ENCODE peak calls at places on chromosomes 11 and 22, in seven cellular contexts. P is activated T-cell treated with anti-CD3 and anti-CD28 coated beads for 24 hours; G is naive B cell; A is H1; V is B cell; R is GM19239; W is naive thymus-derived CD4-positive, alpha-beta T cell. B is an unnamed sample.
A peak's percentile ranks its signal among the peaks of the same experiment; 100 is the strongest.

GRCh38 chr11:64112771-64113461 is 53.0 kb downstream of the MACROD1 start:
- DNase-seq in P (no peak), G (no peak), A (no peak), V (no peak), R (no peak), W (no peak), B (no peak)

GRCh38 chr22:37017356-37017755 is 1.9 kb downstream of the TST start:
- DNase-seq in P (no peak), G (no peak), A (no peak), V (no peak), R (no peak), W (no peak), B (no peak)

GRCh38 chr11:12691473-12691872 is 17.3 kb downstream of the TEAD1 start:
- DNase-seq in P (no peak), G (no peak), A (no peak), V (no peak), R (no peak), W (no peak), B (no peak)

GRCh38 chr11:86740628-86741488 is 59.5 kb upstream of the PRSS23 start:
- DNase-seq in P (peak; percentile 11), G (no peak), A (peak; percentile 58), V (no peak), R (no peak), W (no peak), B (no peak)

GRCh38 chr22:49964493-49965290 is 4.1 kb downstream of the PIM3 start:
- DNase-seq in P (no peak), G (peak; percentile 22), A (no peak), V (peak; percentile 30), R (no peak), W (no peak), B (no peak)

GRCh38 chr11:17801166-17801565 is 66.6 kb downstream of the KCNC1 start:
- DNase-seq in P (no peak), G (no peak), A (peak; percentile 38), V (no peak), R (no peak), W (no peak), B (no peak)

GRCh38 chr11:9489366-9489765 is 28.6 kb downstream of the ZNF143 start:
- DNase-seq in P (no peak), G (no peak), A (no peak), V (no peak), R (no peak), W (no peak), B (no peak)

GRCh38 chr11:45985212-45985611 is 62.8 kb downstream of the LARGE2 start:
- DNase-seq in P (no peak), G (no peak), A (no peak), V (no peak), R (no peak), W (no peak), B (no peak)

GRCh38 chr22:22431271-22432220 is 77.0 kb downstream of the ZNF280B start:
- DNase-seq in P (peak; percentile 45), G (peak; percentile 80), A (no peak), V (peak; percentile 86), R (peak; percentile 69), W (no peak), B (peak; percentile 84)

GRCh38 chr11:57601297-57601696 is 3.8 kb downstream of the SERPING1 start:
- DNase-seq in P (no peak), G (no peak), A (no peak), V (no peak), R (no peak), W (no peak), B (no peak)

GRCh38 chr22:30290318-30290678 is 993 bp upstream of the CASTOR1 start:
- DNase-seq in P (no peak), G (no peak), A (no peak), V (no peak), R (peak; percentile 37), W (no peak), B (peak; percentile 43)

GRCh38 chr22:23895599-23896144 is 1.5 kb downstream of the MIF start:
- DNase-seq in P (no peak), G (no peak), A (no peak), V (no peak), R (no peak), W (no peak), B (no peak)

GRCh38 chr22:27591060-27591459 is 210.5 kb downstream of the MN1 start:
- DNase-seq in P (no peak), G (no peak), A (no peak), V (no peak), R (no peak), W (no peak), B (no peak)

GRCh38 chr22:43897751-43898261 is 6.0 kb upstream of the PNPLA5 start:
- DNase-seq in P (no peak), G (no peak), A (no peak), V (no peak), R (no peak), W (no peak), B (no peak)

GRCh38 chr22:48849513-48849912 is 978.2 kb downstream of the BRD1 start:
- DNase-seq in P (no peak), G (no peak), A (no peak), V (no peak), R (no peak), W (no peak), B (no peak)

GRCh38 chr11:57318178-57318577 is 6.6 kb downstream of the TNKS1BP1 start:
- DNase-seq in P (no peak), G (no peak), A (no peak), V (no peak), R (no peak), W (no peak), B (no peak)

GRCh38 chr11:57567512-57568329 is at the start of gene UBE2L6:
- DNase-seq in P (peak; percentile 46), G (peak; percentile 66), A (no peak), V (peak; percentile 91), R (peak; percentile 72), W (peak; percentile 58), B (peak; percentile 79)

GRCh38 chr22:50216684-50217520 is 16.1 kb downstream of the SELENOO start:
- DNase-seq in P (no peak), G (no peak), A (no peak), V (no peak), R (no peak), W (no peak), B (no peak)

GRCh38 chr11:8282621-8283509 is 19.2 kb upstream of the LMO1 start:
- DNase-seq in P (no peak), G (no peak), A (no peak), V (no peak), R (no peak), W (no peak), B (no peak)

GRCh38 chr22:43320943-43321900 is 21.9 kb downstream of the SCUBE1 start:
- DNase-seq in P (no peak), G (no peak), A (no peak), V (no peak), R (no peak), W (no peak), B (no peak)

GRCh38 chr11:96199563-96200025 is 143.4 kb downstream of the MAML2 start:
- DNase-seq in P (no peak), G (no peak), A (no peak), V (no peak), R (no peak), W (no peak), B (no peak)

GRCh38 chr22:38923463-38924196 is 33.8 kb upstream of the APOBEC3A start:
- DNase-seq in P (no peak), G (no peak), A (no peak), V (no peak), R (no peak), W (no peak), B (no peak)

GRCh38 chr11:60858731-60859464 is 3.1 kb upstream of the PTGDR2 start:
- DNase-seq in P (no peak), G (no peak), A (no peak), V (no peak), R (no peak), W (no peak), B (no peak)

GRCh38 chr11:112381578-112381977 is 120.9 kb upstream of the PLET1 start:
- DNase-seq in P (no peak), G (no peak), A (no peak), V (no peak), R (no peak), W (no peak), B (no peak)

GRCh38 chr11:17604201-17604912 is 57.3 kb downstream of the OTOG start:
- DNase-seq in P (no peak), G (no peak), A (no peak), V (no peak), R (no peak), W (no peak), B (no peak)

GRCh38 chr22:46674367-46674781 is 54.2 kb downstream of the GRAMD4 start:
- DNase-seq in P (peak; percentile 93), G (peak; percentile 91), A (no peak), V (peak; percentile 85), R (peak; percentile 77), W (peak; percentile 81), B (peak; percentile 78)

GRCh38 chr22:19044381-19044780 is 77.8 kb downstream of the DGCR2 start:
- DNase-seq in P (no peak), G (no peak), A (no peak), V (no peak), R (no peak), W (no peak), B (no peak)

GRCh38 chr11:119691701-119692546 is 37.1 kb downstream of the NECTIN1 start:
- DNase-seq in P (no peak), G (no peak), A (no peak), V (no peak), R (no peak), W (no peak), B (no peak)

GRCh38 chr11:104650234-104650633 is 248.0 kb downstream of the CASP12 start:
- DNase-seq in P (no peak), G (no peak), A (no peak), V (peak; percentile 12), R (no peak), W (no peak), B (no peak)

GRCh38 chr11:82326853-82327252 is 406.8 kb downstream of the FAM181B start:
- DNase-seq in P (no peak), G (no peak), A (no peak), V (no peak), R (no peak), W (no peak), B (no peak)

GRCh38 chr11:8739309-8739793 is 56.8 kb downstream of the RPL27A start:
- DNase-seq in P (no peak), G (no peak), A (no peak), V (no peak), R (no peak), W (no peak), B (no peak)

GRCh38 chr22:31128156-31128555 is 5.4 kb downstream of the INPP5J start:
- DNase-seq in P (no peak), G (no peak), A (no peak), V (no peak), R (no peak), W (no peak), B (no peak)

GRCh38 chr11:68042219-68043028 is 3.6 kb downstream of the TCIRG1 start:
- DNase-seq in P (no peak), G (no peak), A (no peak), V (no peak), R (no peak), W (no peak), B (no peak)

GRCh38 chr11:122189259-122189658 is 73.2 kb upstream of the BLID start:
- DNase-seq in P (no peak), G (no peak), A (no peak), V (no peak), R (no peak), W (no peak), B (no peak)

GRCh38 chr11:119091966-119092879 is 7.5 kb downstream of the HMBS start:
- DNase-seq in P (no peak), G (no peak), A (no peak), V (no peak), R (no peak), W (no peak), B (no peak)

GRCh38 chr11:46302866-46303265 is 25.4 kb downstream of the CREB3L1 start:
- DNase-seq in P (no peak), G (no peak), A (no peak), V (peak; percentile 31), R (peak; percentile 46), W (no peak), B (peak; percentile 69)

GRCh38 chr11:7637447-7638157 is 35.7 kb downstream of the CYB5R2 start:
- DNase-seq in P (no peak), G (no peak), A (no peak), V (no peak), R (no peak), W (no peak), B (no peak)